ENCODE peak calls at places on chromosomes 7 and 10, in five cellular contexts. One of them, this sample, is unnamed.

GRCh38 chr10:78331391-78331922 is 297.8 kb downstream of the RPS24 start:
- DNase-seq in breast epithelium: no peak
- DNase-seq in cardiac muscle cell: peak; percentile 42
- DNase-seq in astrocyte: peak; percentile 76
- DNase-seq in pancreas: no peak
- DNase-seq in this sample: no peak

GRCh38 chr10:126558881-126559280 is 111.6 kb downstream of the C10orf90 start:
- DNase-seq in pancreas: no peak
- DNase-seq in astrocyte: no peak
- DNase-seq in breast epithelium: no peak
- DNase-seq in cardiac muscle cell: no peak
- DNase-seq in this sample: no peak

GRCh38 chr10:50580260-50580891 is 43.4 kb downstream of the SGMS1 start:
- DNase-seq in pancreas: no peak
- DNase-seq in breast epithelium: no peak
- DNase-seq in cardiac muscle cell: no peak
- DNase-seq in astrocyte: no peak
- DNase-seq in this sample: no peak

GRCh38 chr7:65968256-65969185 is 13.5 kb downstream of the GUSB start:
- DNase-seq in cardiac muscle cell: no peak
- DNase-seq in astrocyte: no peak
- DNase-seq in breast epithelium: no peak
- DNase-seq in pancreas: no peak
- DNase-seq in this sample: no peak

GRCh38 chr7:45076946-45077345 is 11.8 kb downstream of the NACAD start:
- DNase-seq in cardiac muscle cell: no peak
- DNase-seq in pancreas: no peak
- DNase-seq in breast epithelium: no peak
- DNase-seq in astrocyte: no peak
- DNase-seq in this sample: no peak

GRCh38 chr10:84155521-84155920 is 16.2 kb downstream of the GHITM start:
- DNase-seq in cardiac muscle cell: no peak
- DNase-seq in astrocyte: no peak
- DNase-seq in pancreas: no peak
- DNase-seq in breast epithelium: no peak
- DNase-seq in this sample: no peak

GRCh38 chr10:4775808-4776207 is 50.2 kb upstream of the AKR1E2 start:
- DNase-seq in pancreas: no peak
- DNase-seq in cardiac muscle cell: no peak
- DNase-seq in breast epithelium: no peak
- DNase-seq in astrocyte: peak; percentile 60
- DNase-seq in this sample: no peak

GRCh38 chr10:4254101-4254994 is 469.3 kb upstream of the KLF6 start:
- DNase-seq in cardiac muscle cell: peak; percentile 89
- DNase-seq in pancreas: no peak
- DNase-seq in astrocyte: peak; percentile 96
- DNase-seq in breast epithelium: no peak
- DNase-seq in this sample: no peak

GRCh38 chr10:76033457-76034196 is 602.2 kb downstream of the LRMDA start:
- DNase-seq in breast epithelium: no peak
- DNase-seq in cardiac muscle cell: no peak
- DNase-seq in astrocyte: peak; percentile 69
- DNase-seq in pancreas: peak; percentile 54
- DNase-seq in this sample: no peak

GRCh38 chr7:55140221-55140980 is 121.6 kb downstream of the EGFR start:
- DNase-seq in pancreas: no peak
- DNase-seq in breast epithelium: no peak
- DNase-seq in cardiac muscle cell: peak; percentile 85
- DNase-seq in astrocyte: no peak
- DNase-seq in this sample: no peak

GRCh38 chr7:54544356-54545240 is 2.4 kb downstream of the VSTM2A start:
- DNase-seq in pancreas: no peak
- DNase-seq in cardiac muscle cell: no peak
- DNase-seq in breast epithelium: no peak
- DNase-seq in astrocyte: no peak
- DNase-seq in this sample: no peak

GRCh38 chr7:101319401-101319800 is 2.2 kb downstream of the IFT22 start:
- DNase-seq in pancreas: no peak
- DNase-seq in breast epithelium: no peak
- DNase-seq in cardiac muscle cell: no peak
- DNase-seq in astrocyte: no peak
- DNase-seq in this sample: no peak

DNA sequence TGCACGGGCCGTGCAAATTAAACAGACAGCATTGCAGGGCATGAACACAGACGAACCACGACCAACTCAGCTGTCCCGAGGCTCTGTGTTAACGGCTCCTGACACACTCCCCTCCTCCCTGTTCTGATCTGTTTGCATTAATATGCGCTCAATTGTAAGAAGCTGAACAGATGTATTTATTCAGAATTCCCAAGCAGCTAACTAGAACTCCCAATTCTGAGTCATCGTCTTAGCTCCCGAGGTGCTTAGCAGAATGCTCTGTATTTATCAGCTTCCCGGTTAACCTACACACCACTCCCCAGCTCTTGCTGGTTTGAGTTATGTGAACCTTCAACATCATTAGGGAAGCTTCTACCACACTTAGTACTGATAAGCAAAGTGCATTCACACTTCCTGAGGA is 286.4 kb downstream of the PTPRN2 start:
- DNase-seq in cardiac muscle cell: no peak
- DNase-seq in pancreas: no peak
- DNase-seq in breast epithelium: no peak
- DNase-seq in astrocyte: peak; percentile 44
- DNase-seq in this sample: no peak
- H3K9me3 ChIP-seq in cardiac muscle cell: no peaks in the 10 kb centered on the region
- H3K9me3 ChIP-seq in pancreas: no peaks in the 10 kb centered on the region
- H3K9me3 ChIP-seq in breast epithelium: peaks cover 6% of the 10 kb centered on the region
- H3K9me3 ChIP-seq in astrocyte: no peaks in the 10 kb centered on the region
- H3K9me3 ChIP-seq in this sample: no peaks in the 10 kb centered on the region

GRCh38 chr7:147452816-147453215 is 1137.8 kb upstream of the C7orf33 start:
- DNase-seq in pancreas: no peak
- DNase-seq in breast epithelium: no peak
- DNase-seq in cardiac muscle cell: no peak
- DNase-seq in astrocyte: no peak
- DNase-seq in this sample: no peak
- H3K9me3 ChIP-seq in pancreas: no peaks in the 10 kb centered on the region
- H3K9me3 ChIP-seq in breast epithelium: no peaks in the 10 kb centered on the region
- H3K9me3 ChIP-seq in cardiac muscle cell: no peaks in the 10 kb centered on the region
- H3K9me3 ChIP-seq in astrocyte: no peaks in the 10 kb centered on the region
- H3K9me3 ChIP-seq in this sample: no peaks in the 10 kb centered on the region

DNA sequence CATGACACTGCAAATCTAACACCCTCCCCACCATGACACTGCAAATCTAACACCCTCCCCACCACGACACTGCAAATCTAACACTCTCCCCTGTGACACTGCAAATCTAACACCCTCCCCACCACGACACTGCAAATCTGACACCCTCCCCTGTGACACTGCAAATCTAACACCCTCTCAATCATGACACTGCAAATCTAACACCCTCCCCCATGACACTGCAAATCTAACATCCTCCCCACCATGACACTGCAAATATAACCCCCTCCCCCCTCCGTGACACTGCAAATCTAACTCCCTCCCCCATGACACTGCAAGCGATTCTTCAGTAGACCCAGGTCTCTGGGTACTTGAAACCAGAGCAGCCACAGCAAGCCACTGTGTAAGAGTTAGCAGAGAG is 604.4 kb downstream of the DNAJB6 start:
- DNase-seq in breast epithelium: no peak
- DNase-seq in astrocyte: no peak
- DNase-seq in cardiac muscle cell: no peak
- DNase-seq in pancreas: no peak
- DNase-seq in this sample: no peak
- H3K9me3 ChIP-seq in breast epithelium: peaks cover 4% of the 10 kb centered on the region
- H3K9me3 ChIP-seq in astrocyte: peaks cover 20% of the 10 kb centered on the region
- H3K9me3 ChIP-seq in cardiac muscle cell: no peaks in the 10 kb centered on the region
- H3K9me3 ChIP-seq in pancreas: no peaks in the 10 kb centered on the region
- H3K9me3 ChIP-seq in this sample: no peaks in the 10 kb centered on the region

GRCh38 chr10:111491154-111491553 is 414.3 kb downstream of the ADRA2A start:
- DNase-seq in pancreas: no peak
- DNase-seq in cardiac muscle cell: no peak
- DNase-seq in breast epithelium: no peak
- DNase-seq in astrocyte: no peak
- DNase-seq in this sample: no peak

GRCh38 chr10:111493024-111493625 is 416.3 kb downstream of the ADRA2A start:
- DNase-seq in breast epithelium: no peak
- DNase-seq in cardiac muscle cell: no peak
- DNase-seq in pancreas: no peak
- DNase-seq in astrocyte: no peak
- DNase-seq in this sample: no peak

GRCh38 chr10:111486346-111486745 is 409.5 kb downstream of the ADRA2A start:
- DNase-seq in pancreas: no peak
- DNase-seq in astrocyte: no peak
- DNase-seq in breast epithelium: no peak
- DNase-seq in cardiac muscle cell: no peak
- DNase-seq in this sample: no peak

GRCh38 chr10:111482621-111483216 is 405.9 kb downstream of the ADRA2A start:
- DNase-seq in cardiac muscle cell: no peak
- DNase-seq in pancreas: no peak
- DNase-seq in astrocyte: no peak
- DNase-seq in breast epithelium: no peak
- DNase-seq in this sample: no peak

DNA sequence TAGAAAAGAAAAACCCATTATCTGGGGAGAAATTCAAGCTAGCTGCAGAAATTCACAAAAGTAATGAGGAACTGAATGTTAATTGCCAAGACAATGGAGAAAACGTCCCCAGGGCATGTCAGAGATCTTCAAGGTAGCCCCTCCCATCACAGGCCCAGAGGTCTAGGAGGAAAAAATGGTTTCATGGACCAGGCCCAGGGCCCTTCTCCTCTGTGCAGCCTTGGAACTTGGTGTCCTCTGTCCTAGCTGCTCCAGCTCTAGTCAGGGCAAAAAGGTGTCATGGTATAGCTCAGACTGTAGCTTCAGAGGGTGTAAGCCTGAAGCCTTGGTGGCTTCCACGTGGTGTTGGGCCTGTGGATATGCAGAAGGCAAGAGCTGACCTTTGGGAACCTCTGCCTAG is 411.8 kb downstream of the ADRA2A start:
- DNase-seq in breast epithelium: no peak
- DNase-seq in cardiac muscle cell: no peak
- DNase-seq in pancreas: no peak
- DNase-seq in astrocyte: no peak
- DNase-seq in this sample: no peak
- H3K9me3 ChIP-seq in breast epithelium: peaks cover 43% of the 10 kb centered on the region
- H3K9me3 ChIP-seq in cardiac muscle cell: no peaks in the 10 kb centered on the region
- H3K9me3 ChIP-seq in pancreas: no peaks in the 10 kb centered on the region
- H3K9me3 ChIP-seq in astrocyte: peaks cover 8% of the 10 kb centered on the region
- H3K9me3 ChIP-seq in this sample: no peaks in the 10 kb centered on the region

GRCh38 chr10:35435824-35436223 is 99.5 kb downstream of the CCNY start:
- DNase-seq in pancreas: no peak
- DNase-seq in cardiac muscle cell: no peak
- DNase-seq in astrocyte: no peak
- DNase-seq in breast epithelium: no peak
- DNase-seq in this sample: no peak
- H3K9me3 ChIP-seq in pancreas: no peaks in the 10 kb centered on the region
- H3K9me3 ChIP-seq in cardiac muscle cell: no peaks in the 10 kb centered on the region
- H3K9me3 ChIP-seq in astrocyte: no peaks in the 10 kb centered on the region
- H3K9me3 ChIP-seq in breast epithelium: peaks cover 17% of the 10 kb centered on the region
- H3K9me3 ChIP-seq in this sample: no peaks in the 10 kb centered on the region

GRCh38 chr7:158443688-158444483 is 143.7 kb downstream of the PTPRN2 start:
- DNase-seq in pancreas: no peak
- DNase-seq in astrocyte: no peak
- DNase-seq in cardiac muscle cell: no peak
- DNase-seq in breast epithelium: no peak
- DNase-seq in this sample: no peak

GRCh38 chr7:158443014-158443687 is 144.5 kb downstream of the PTPRN2 start:
- DNase-seq in cardiac muscle cell: no peak
- DNase-seq in pancreas: no peak
- DNase-seq in breast epithelium: no peak
- DNase-seq in astrocyte: no peak
- DNase-seq in this sample: no peak

GRCh38 chr7:158446281-158446680 is 141.3 kb downstream of the PTPRN2 start:
- DNase-seq in pancreas: no peak
- DNase-seq in astrocyte: no peak
- DNase-seq in cardiac muscle cell: no peak
- DNase-seq in breast epithelium: no peak
- DNase-seq in this sample: no peak

GRCh38 chr7:158445421-158446175 is 142.0 kb downstream of the PTPRN2 start:
- DNase-seq in astrocyte: no peak
- DNase-seq in breast epithelium: no peak
- DNase-seq in pancreas: no peak
- DNase-seq in cardiac muscle cell: no peak
- DNase-seq in this sample: no peak

GRCh38 chr7:158444501-158445420 is 142.9 kb downstream of the PTPRN2 start:
- DNase-seq in astrocyte: no peak
- DNase-seq in cardiac muscle cell: no peak
- DNase-seq in breast epithelium: no peak
- DNase-seq in pancreas: no peak
- DNase-seq in this sample: no peak
- H3K9me3 ChIP-seq in astrocyte: peaks cover 17% of the 10 kb centered on the region
- H3K9me3 ChIP-seq in cardiac muscle cell: no peaks in the 10 kb centered on the region
- H3K9me3 ChIP-seq in breast epithelium: no peaks in the 10 kb centered on the region
- H3K9me3 ChIP-seq in pancreas: no peaks in the 10 kb centered on the region
- H3K9me3 ChIP-seq in this sample: no peaks in the 10 kb centered on the region

This sample was measured in T-helper 17 cell.